ENCODE peak calls at places on chromosomes 16 and 17, in ten cellular contexts. S is fibroblast of the aortic adventitia, Z is cardiac fibroblast, D is foreskin fibroblast, K is left lung, J is right lobe of liver, A is AG04449, H is cardiac muscle cell, E is AG04450, L is AG09309. N is an unnamed sample.

GRCh38 chr16:84718-85452 is 6.9 kb downstream of the MPG start:
- DNase-seq in S (peak), Z (peak), D (peak), K (peak), J (no peak), A (peak), H (peak), E (peak), L (peak), N (peak)

GRCh38 chr17:9240659-9241370 is 219.5 kb downstream of the NTN1 start:
- DNase-seq in S (peak), Z (peak), D (peak), K (peak), J (peak), A (no peak), H (peak), E (no peak), L (no peak), N (no peak)

GRCh38 chr16:80958284-80958683 is 48.4 kb downstream of the CMC2 start:
- DNase-seq in S (no peak), Z (no peak), D (no peak), K (no peak), J (no peak), A (no peak), H (no peak), E (no peak), L (no peak), N (no peak)

GRCh38 chr16:70483426-70483825 is 29.0 kb downstream of the FCSK start:
- DNase-seq in S (no peak), Z (no peak), D (no peak), K (no peak), J (no peak), A (no peak), H (no peak), E (no peak), L (no peak), N (no peak)

GRCh38 chr17:65690626-65691310 is 129.3 kb upstream of the AXIN2 start:
- DNase-seq in S (no peak), Z (no peak), D (no peak), K (no peak), J (no peak), A (no peak), H (no peak), E (no peak), L (no peak), N (no peak)

GRCh38 chr17:15247891-15248529 is 17.1 kb downstream of the PMP22 start:
- DNase-seq in S (no peak), Z (no peak), D (no peak), K (no peak), J (no peak), A (no peak), H (no peak), E (no peak), L (no peak), N (no peak)

GRCh38 chr17:64291268-64291851 is 28.3 kb upstream of the TEX2 start:
- DNase-seq in S (no peak), Z (no peak), D (no peak), K (no peak), J (no peak), A (no peak), H (no peak), E (no peak), L (no peak), N (no peak)

GRCh38 chr16:48462146-48462740 is 77.0 kb upstream of the SIAH1 start:
- DNase-seq in S (peak), Z (peak), D (no peak), K (no peak), J (no peak), A (no peak), H (peak), E (no peak), L (no peak), N (no peak)

GRCh38 chr17:43949777-43950176 is 4.0 kb downstream of the PYY start:
- DNase-seq in S (peak), Z (peak), D (no peak), K (no peak), J (no peak), A (no peak), H (peak), E (no peak), L (no peak), N (no peak)

GRCh38 chr17:74204474-74204873 is 996 bp downstream of the RPL38 start:
- DNase-seq in S (no peak), Z (no peak), D (no peak), K (no peak), J (no peak), A (no peak), H (no peak), E (no peak), L (no peak), N (no peak)

GRCh38 chr17:81170727-81171494 is 4.9 kb upstream of the AATK start:
- DNase-seq in S (no peak), Z (no peak), D (no peak), K (no peak), J (no peak), A (no peak), H (no peak), E (no peak), L (no peak), N (no peak)

GRCh38 chr17:77184474-77184873 is 43.7 kb downstream of the SEC14L1 start:
- DNase-seq in S (peak), Z (no peak), D (peak), K (no peak), J (no peak), A (no peak), H (peak), E (no peak), L (no peak), N (no peak)

GRCh38 chr17:41308251-41308917 is 725 bp downstream of the KRTAP16-1 start:
- DNase-seq in S (no peak), Z (no peak), D (peak), K (peak), J (no peak), A (no peak), H (no peak), E (no peak), L (no peak), N (peak)

GRCh38 chr16:89495121-89495520 is 4.8 kb upstream of the ANKRD11 start:
- DNase-seq in S (peak), Z (peak), D (peak), K (no peak), J (no peak), A (no peak), H (peak), E (no peak), L (no peak), N (no peak)

GRCh38 chr17:28282596-28282995 is 36.4 kb upstream of the TMEM97 start:
- DNase-seq in S (peak), Z (peak), D (peak), K (no peak), J (no peak), A (peak), H (peak), E (peak), L (peak), N (no peak)

GRCh38 chr17:35981908-35982330 is 622 bp upstream of the CCL16 start:
- DNase-seq in S (no peak), Z (no peak), D (no peak), K (no peak), J (peak), A (no peak), H (no peak), E (no peak), L (no peak), N (no peak)

GRCh38 chr17:18966831-18967624 is 15.1 kb downstream of the SLC5A10 start:
- DNase-seq in S (no peak), Z (peak), D (peak), K (no peak), J (peak), A (no peak), H (peak), E (no peak), L (no peak), N (no peak)

GRCh38 chr17:74427048-74427762 is 4.7 kb upstream of the GPRC5C start:
- DNase-seq in S (no peak), Z (no peak), D (no peak), K (no peak), J (peak), A (no peak), H (no peak), E (no peak), L (no peak), N (peak)

GRCh38 chr17:11240041-11240801 is 792 bp upstream of the SHISA6 start:
- DNase-seq in S (no peak), Z (no peak), D (no peak), K (no peak), J (no peak), A (no peak), H (no peak), E (no peak), L (no peak), N (no peak)

GRCh38 chr17:11238710-11239109 is 2.3 kb upstream of the SHISA6 start:
- DNase-seq in S (no peak), Z (no peak), D (no peak), K (no peak), J (no peak), A (no peak), H (no peak), E (no peak), L (no peak), N (no peak)

GRCh38 chr17:11239379-11239970 is 1.5 kb upstream of the SHISA6 start:
- DNase-seq in S (no peak), Z (no peak), D (no peak), K (no peak), J (no peak), A (no peak), H (no peak), E (no peak), L (no peak), N (no peak)

GRCh38 chr17:11241611-11242226 is 706 bp downstream of the SHISA6 start:
- DNase-seq in S (no peak), Z (no peak), D (no peak), K (no peak), J (no peak), A (no peak), H (no peak), E (no peak), L (no peak), N (no peak)

DNA sequence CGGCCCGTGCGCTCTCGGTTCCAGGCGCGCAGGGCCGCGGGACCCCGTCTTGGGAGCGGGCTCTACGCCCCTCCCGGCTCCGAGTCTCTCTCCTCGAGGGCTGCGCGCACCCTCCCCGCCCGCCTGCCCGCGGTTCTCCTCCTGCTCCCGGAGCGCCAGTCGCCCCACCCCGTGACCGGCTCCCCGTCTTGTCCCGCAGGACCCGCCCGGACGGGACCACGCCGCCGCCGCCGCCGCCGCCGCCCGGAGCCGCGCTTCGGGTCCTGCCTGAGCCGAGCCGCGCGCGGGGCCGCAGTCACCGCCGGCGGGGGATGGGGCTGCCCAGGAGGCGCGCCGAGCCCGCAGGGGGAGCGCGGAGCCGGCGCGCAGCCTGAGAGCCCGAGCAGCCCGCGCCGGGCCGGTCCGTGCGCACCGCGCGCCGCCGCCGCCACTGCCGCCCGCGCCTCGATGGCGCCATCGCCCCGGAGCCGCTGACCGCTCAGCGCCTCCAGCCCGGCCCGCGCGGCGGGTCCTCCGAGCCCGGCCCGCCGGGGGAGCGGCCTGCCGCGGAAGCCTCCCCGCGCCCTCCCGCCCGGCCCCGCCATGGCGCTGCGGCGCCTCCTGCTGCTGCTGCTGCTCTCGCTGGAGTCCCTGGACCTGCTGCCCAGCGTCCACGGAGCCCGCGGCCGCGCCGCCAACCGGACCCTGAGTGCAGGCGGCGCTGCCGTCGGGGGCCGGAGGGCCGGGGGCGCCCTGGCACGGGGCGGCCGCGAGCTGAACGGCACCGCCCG is at the start of gene SHISA6:
- DNase-seq in S (no peak), Z (no peak), D (no peak), K (no peak), J (no peak), A (no peak), H (no peak), E (no peak), L (no peak), N (no peak)
- H3K4me3 ChIP-seq in S (no peak), Z (no peak), D (no peak), K (no peak), J (no peak), A (no peak), H (peak), E (no peak), L (no peak), N (peak)

DNA sequence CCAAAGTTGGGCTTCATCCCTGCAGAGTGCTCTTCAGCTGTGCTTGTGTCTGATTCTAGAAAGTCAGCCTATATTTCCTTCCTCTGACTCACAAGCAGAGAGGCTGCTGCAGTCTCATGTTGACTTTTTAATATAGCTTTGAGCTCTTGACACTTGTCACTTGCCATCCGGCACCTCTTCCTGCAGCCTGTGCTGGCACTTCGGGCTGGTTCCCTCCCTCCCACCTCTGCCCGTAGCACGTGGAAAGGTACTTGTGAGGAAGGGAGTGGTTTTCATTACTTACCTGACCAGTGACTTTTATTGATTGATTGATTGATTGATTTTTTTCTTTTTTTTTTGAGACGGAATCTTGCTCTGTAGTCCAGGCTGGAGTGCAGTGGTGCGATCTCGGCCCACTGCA is 19.0 kb upstream of the JPT2 start:
- DNase-seq in S (no peak), Z (no peak), D (no peak), K (no peak), J (no peak), A (no peak), H (no peak), E (no peak), L (no peak), N (no peak)
- H3K4me3 ChIP-seq in S (no peak), Z (no peak), D (no peak), K (no peak), J (no peak), A (no peak), H (no peak), E (no peak), L (no peak), N (no peak)

GRCh38 chr16:30605148-30605547 is 5.0 kb downstream of the ZNF689 start:
- DNase-seq in S (no peak), Z (no peak), D (no peak), K (peak), J (no peak), A (no peak), H (no peak), E (no peak), L (no peak), N (peak)
- H3K4me3 ChIP-seq in S (no peak), Z (no peak), D (no peak), K (no peak), J (peak), A (no peak), H (no peak), E (no peak), L (no peak), N (no peak)

GRCh38 chr17:21313320-21313719 is 28.8 kb downstream of the MAP2K3 start:
- DNase-seq in S (no peak), Z (no peak), D (no peak), K (peak), J (no peak), A (no peak), H (no peak), E (no peak), L (no peak), N (peak)

DNA sequence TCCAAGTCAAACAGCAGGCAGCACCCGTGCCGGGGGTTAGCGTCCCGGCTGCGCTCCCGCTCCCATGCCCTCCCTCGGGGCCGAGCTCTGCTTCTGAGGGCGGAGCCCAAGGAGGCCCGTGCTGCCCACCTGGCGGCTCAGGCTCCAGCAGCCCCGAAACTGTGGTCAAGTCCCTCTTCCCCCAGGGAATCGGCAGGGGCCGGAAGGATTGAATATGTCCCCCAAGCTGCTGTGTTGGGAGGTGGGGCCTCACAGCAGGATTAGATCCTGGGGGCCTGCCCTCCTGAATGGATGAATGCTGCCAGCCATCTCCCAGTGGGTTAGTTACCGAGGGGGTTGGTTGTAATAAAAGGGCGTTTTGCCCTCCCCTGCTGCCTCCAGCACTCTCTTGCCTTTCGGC is 33.9 kb downstream of the MAP2K3 start:
- DNase-seq in S (no peak), Z (no peak), D (no peak), K (peak), J (no peak), A (no peak), H (no peak), E (no peak), L (no peak), N (peak)
- H3K4me3 ChIP-seq in S (no peak), Z (no peak), D (no peak), K (no peak), J (no peak), A (no peak), H (no peak), E (no peak), L (no peak), N (no peak)

DNA sequence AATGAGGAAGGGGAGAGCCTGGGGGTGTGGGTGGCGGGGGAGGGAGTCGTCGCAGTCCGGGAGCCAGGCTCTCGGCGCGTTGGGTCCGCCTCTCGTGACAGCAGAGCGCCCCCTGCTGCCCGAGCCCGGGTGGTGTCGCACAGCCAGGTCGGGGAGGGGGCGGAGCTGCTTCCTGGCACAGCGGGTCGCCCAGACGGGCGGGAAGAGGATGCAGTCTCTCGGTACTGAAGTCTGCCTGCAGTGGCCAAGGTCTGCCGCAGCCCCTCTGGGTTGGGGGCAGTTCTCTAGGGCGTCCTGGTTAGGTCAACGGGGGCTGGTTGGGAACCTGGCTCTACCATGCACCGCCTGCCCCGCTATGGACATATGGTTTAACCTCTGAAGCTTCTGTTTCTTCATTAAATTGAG is 38.2 kb upstream of the CCDC182 start:
- DNase-seq in S (peak), Z (peak), D (peak), K (peak), J (peak), A (no peak), H (peak), E (no peak), L (no peak), N (peak)
- H3K4me3 ChIP-seq in S (no peak), Z (no peak), D (no peak), K (no peak), J (no peak), A (no peak), H (no peak), E (no peak), L (no peak), N (no peak)

DNA sequence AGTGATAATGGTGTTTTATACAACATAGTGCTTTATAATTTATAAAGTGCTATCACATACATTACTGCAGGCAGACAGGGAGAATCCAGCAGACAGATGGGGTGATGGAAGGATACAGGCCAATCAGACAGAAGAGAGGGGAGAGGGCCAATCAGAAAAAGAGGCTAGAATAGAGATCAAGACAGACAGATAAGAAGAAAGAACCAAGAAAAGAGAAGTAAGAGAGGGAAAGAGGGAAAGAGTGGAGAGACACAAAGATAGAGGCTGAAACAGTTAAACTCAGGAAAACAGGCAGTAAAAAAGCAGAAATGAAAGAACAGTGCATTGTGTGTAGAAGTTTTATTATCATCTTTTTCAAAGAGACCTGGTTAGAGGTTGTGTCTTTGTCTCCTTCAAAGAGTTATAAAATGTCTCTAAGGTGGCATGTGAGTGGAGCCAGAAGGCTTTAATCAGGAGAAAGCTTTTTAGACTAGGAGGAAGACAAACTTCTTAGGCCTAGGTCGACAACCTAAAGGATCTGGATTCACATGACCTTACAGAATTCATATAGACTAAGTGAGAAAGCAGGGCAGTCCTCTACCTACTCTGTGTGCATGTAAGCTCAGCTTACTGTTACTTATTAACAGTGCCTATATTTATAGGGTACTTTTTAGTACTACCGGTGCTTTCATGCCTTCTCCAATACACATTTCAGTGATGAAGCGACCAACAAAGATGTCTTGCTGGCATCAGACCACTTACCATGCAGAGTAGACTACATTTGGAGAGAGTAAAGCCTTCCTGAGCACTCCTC is 8.3 kb upstream of the CHD3 start:
- DNase-seq in S (no peak), Z (no peak), D (no peak), K (no peak), J (no peak), A (no peak), H (no peak), E (no peak), L (no peak), N (no peak)
- H3K4me3 ChIP-seq in S (no peak), Z (no peak), D (no peak), K (no peak), J (no peak), A (no peak), H (no peak), E (no peak), L (no peak), N (no peak)